ENCODE peak calls at places on chromosomes 11 and 22, in seven cellular contexts. D is transverse colon, C is Karpas-422, Z is psoas muscle, G is GM23248, M is neuronal stem cell, K is heart right ventricle. B is an unnamed sample.
A peak's percentile ranks its signal among the peaks of the same experiment; 100 is the strongest.

GRCh38 chr11:33722579-33723234 is 13.5 kb downstream of the CD59 start:
- DNase-seq in K (no peak), C (no peak), M (no peak), D (no peak), Z (peak; percentile 73), G (peak; percentile 95), B (no peak)

GRCh38 chr11:88363566-88364169 is 26.1 kb upstream of the CTSC start:
- DNase-seq in Z (no peak), D (no peak), C (no peak), M (no peak), G (peak; percentile 51), K (no peak), B (no peak)

GRCh38 chr11:110098645-110099044 is 5.5 kb downstream of the ZC3H12C start:
- DNase-seq in Z (no peak), M (no peak), K (no peak), D (no peak), C (peak; percentile 53), G (no peak), B (no peak)

GRCh38 chr11:406796-407650 is 7.8 kb downstream of the SIGIRR start:
- DNase-seq in K (peak; percentile 85), D (peak; percentile 89), Z (peak; percentile 92), M (peak; percentile 72), C (peak; percentile 96), G (peak; percentile 90), B (peak; percentile 86)

GRCh38 chr22:39627865-39628562 is 57.5 kb downstream of the CACNA1I start:
- DNase-seq in G (no peak), D (no peak), C (no peak), K (no peak), M (no peak), Z (no peak), B (no peak)

GRCh38 chr11:118706546-118706825 is 27.0 kb upstream of the TREH start:
- DNase-seq in C (no peak), M (no peak), D (no peak), K (no peak), Z (no peak), G (no peak), B (no peak)

GRCh38 chr11:102546923-102547471 is 16.4 kb upstream of the MMP7 start:
- DNase-seq in M (no peak), C (peak; percentile 58), G (no peak), Z (no peak), D (no peak), K (no peak), B (no peak)

GRCh38 chr11:44311339-44312261 is 1.7 kb upstream of the ALX4 start:
- DNase-seq in D (no peak), C (no peak), K (no peak), M (no peak), Z (no peak), G (no peak), B (no peak)

GRCh38 chr11:117193130-117194020 is 5.8 kb upstream of the TAGLN start:
- DNase-seq in M (no peak), C (peak; percentile 2), G (no peak), D (no peak), K (no peak), Z (peak; percentile 27), B (no peak)

GRCh38 chr11:122076721-122077120 is 39.3 kb downstream of the BLID start:
- DNase-seq in C (no peak), D (no peak), K (no peak), M (no peak), G (no peak), Z (no peak), B (no peak)

GRCh38 chr11:103953797-103954495 is 82.5 kb upstream of the DDI1 start:
- DNase-seq in C (no peak), D (peak; percentile 7), Z (no peak), M (no peak), G (no peak), K (no peak), B (peak; percentile 1)

GRCh38 chr11:117445097-117445658 is 117.5 kb downstream of the CEP164 start:
- DNase-seq in M (no peak), Z (no peak), C (no peak), G (no peak), K (no peak), D (no peak), B (no peak)

GRCh38 chr22:50262460-50262911 is 1.0 kb upstream of the MAPK12 start:
- DNase-seq in K (no peak), Z (peak; percentile 83), M (no peak), D (no peak), G (peak; percentile 52), C (peak; percentile 86), B (no peak)

GRCh38 chr22:47098121-47098520 is 335.7 kb downstream of the TBC1D22A start:
- DNase-seq in M (no peak), Z (no peak), K (no peak), D (no peak), G (no peak), C (no peak), B (no peak)

DNA sequence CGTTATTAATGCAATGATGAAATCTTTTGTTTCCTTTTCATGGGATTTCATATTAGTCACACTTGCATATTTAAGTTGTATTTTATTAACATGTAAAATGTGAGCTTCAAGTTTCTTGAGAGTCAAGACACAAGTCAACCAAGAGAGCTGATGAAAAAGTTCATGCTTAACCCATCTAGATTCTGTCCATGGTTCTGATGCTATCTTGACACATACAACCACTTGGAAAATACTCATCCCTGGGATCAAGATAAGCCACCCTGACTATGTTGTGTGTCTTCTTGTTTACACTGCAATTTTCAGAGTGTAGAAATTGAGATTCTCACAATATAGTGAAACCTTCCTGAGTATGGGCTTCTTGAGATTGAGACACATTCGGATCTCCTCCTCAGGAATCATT is 664 bp upstream of the OR10A4 start:
- DNase-seq in C (no peak), D (no peak), M (no peak), K (no peak), Z (no peak), G (peak; percentile 3), B (no peak)
- H3K4me1 ChIP-seq in C (no peaks in the 10 kb centered on the region), D (no peaks in the 10 kb centered on the region), M (no peaks in the 10 kb centered on the region), K (no peaks in the 10 kb centered on the region), Z (no peaks in the 10 kb centered on the region), G (no peaks in the 10 kb centered on the region), B (no peaks in the 10 kb centered on the region)

GRCh38 chr11:108732395-108732794 is 67.5 kb downstream of the DDX10 start:
- DNase-seq in K (no peak), D (no peak), C (no peak), Z (no peak), M (no peak), G (no peak), B (no peak)

GRCh38 chr11:108734956-108735559 is 70.2 kb downstream of the DDX10 start:
- DNase-seq in K (no peak), Z (no peak), G (peak; percentile 24), D (no peak), C (peak; percentile 92), M (no peak), B (peak; percentile 22)

GRCh38 chr11:108727665-108728064 is 62.8 kb downstream of the DDX10 start:
- DNase-seq in C (no peak), M (no peak), Z (no peak), K (no peak), D (no peak), G (no peak), B (no peak)

GRCh38 chr11:108733479-108734116 is 68.7 kb downstream of the DDX10 start:
- DNase-seq in D (no peak), K (no peak), Z (no peak), C (peak; percentile 65), G (peak; percentile 70), M (no peak), B (peak; percentile 11)
- H3K27ac ChIP-seq in D (no peak overlapping the region), K (no peak overlapping the region), Z (no peak overlapping the region), C (peak overlapping the region; percentile 13), G (no peak overlapping the region), M (no peak overlapping the region), B (peak overlapping the region; percentile 21)

DNA sequence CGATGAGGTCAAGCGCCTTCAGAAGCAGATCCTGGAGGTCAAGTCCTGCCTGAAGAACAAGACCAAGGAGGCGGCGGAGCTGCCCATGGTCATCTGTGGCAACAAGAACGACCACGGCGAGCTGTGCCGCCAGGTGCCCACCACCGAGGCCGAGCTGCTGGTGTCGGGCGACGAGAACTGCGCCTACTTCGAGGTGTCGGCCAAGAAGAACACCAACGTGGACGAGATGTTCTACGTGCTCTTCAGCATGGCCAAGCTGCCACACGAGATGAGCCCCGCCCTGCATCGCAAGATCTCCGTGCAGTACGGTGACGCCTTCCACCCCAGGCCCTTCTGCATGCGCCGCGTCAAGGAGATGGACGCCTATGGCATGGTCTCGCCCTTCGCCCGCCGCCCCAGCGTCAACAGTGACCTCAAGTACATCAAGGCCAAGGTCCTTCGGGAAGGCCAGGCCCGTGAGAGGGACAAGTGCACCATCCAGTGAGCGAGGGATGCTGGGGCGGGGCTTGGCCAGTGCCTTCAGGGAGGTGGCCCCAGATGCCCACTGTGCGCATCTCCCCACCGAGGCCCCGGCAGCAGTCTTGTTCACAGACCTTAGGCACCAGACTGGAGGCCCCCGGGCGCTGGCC is 11.0 kb downstream of the RASD2 start:
- DNase-seq in M (no peak), K (no peak), G (no peak), D (no peak), Z (no peak), C (no peak), B (no peak)
- H3K4me1 ChIP-seq in M (peaks cover 10% of the 10 kb centered on the region), K (peaks cover 13% of the 10 kb centered on the region), G (no peaks in the 10 kb centered on the region), D (no peaks in the 10 kb centered on the region), Z (no peaks in the 10 kb centered on the region), C (no peaks in the 10 kb centered on the region), B (no peaks in the 10 kb centered on the region)

GRCh38 chr11:40295466-40295865 is 1164.0 kb downstream of the LRRC4C start:
- DNase-seq in D (no peak), M (no peak), Z (no peak), G (no peak), K (no peak), C (no peak), B (no peak)
- H3K27ac ChIP-seq in D (no peak overlapping the region), M (no peak overlapping the region), Z (no peak overlapping the region), G (no peak overlapping the region), K (no peak overlapping the region), C (no peak overlapping the region), B (no peak overlapping the region)